ENCODE peak calls at places on chromosomes 3 and 15, in nine cellular contexts. F is hypothalamus; V is MCF 10A; H is Caki2; Q is retina; D is activated naive CD8-positive, alpha-beta T cell treated with anti-CD3 and anti-CD28 coated beads, Interleukin-2, amount 50 U/mL, for 24 hours; R is cardiac fibroblast; A is non-pigmented ciliary epithelial cell; Y is frontal cortex. P is an unnamed sample.

GRCh38 chr15:67080118-67080899 is 14.9 kb downstream of the SMAD3 start:
- DNase-seq in F (no peak), V (no peak), H (no peak), Q (no peak), D (no peak), R (peak; percentile 92), A (no peak), Y (no peak), P (peak; percentile 83)

GRCh38 chr3:107111889-107112288 is 265.4 kb upstream of the CCDC54 start:
- DNase-seq in F (no peak), V (no peak), H (no peak), Q (no peak), D (no peak), R (no peak), A (no peak), Y (no peak), P (no peak)

GRCh38 chr3:143775401-143775970 is 72.8 kb downstream of the SLC9A9 start:
- DNase-seq in F (no peak), V (peak; percentile 45), H (peak; percentile 20), Q (peak; percentile 33), D (no peak), R (peak; percentile 54), A (no peak), Y (peak; percentile 19), P (peak; percentile 28)

GRCh38 chr15:62886431-62887071 is 156.0 kb upstream of the TPM1 start:
- DNase-seq in F (no peak), V (no peak), H (no peak), Q (peak; percentile 72), D (no peak), R (no peak), A (no peak), Y (no peak), P (no peak)

GRCh38 chr15:51982013-51982769 is 10.6 kb upstream of the LEO1 start:
- DNase-seq in F (no peak), V (peak; percentile 78), H (peak; percentile 46), Q (no peak), D (peak; percentile 40), R (peak; percentile 92), A (no peak), Y (peak; percentile 25), P (peak; percentile 69)

GRCh38 chr15:72902245-72902928 is 118.8 kb upstream of the ADPGK start:
- DNase-seq in F (peak; percentile 44), V (no peak), H (no peak), Q (peak; percentile 39), D (no peak), R (peak; percentile 91), A (no peak), Y (no peak), P (peak; percentile 88)

GRCh38 chr3:9398715-9399708 is 1.6 kb downstream of the SETD5 start:
- DNase-seq in F (no peak), V (peak; percentile 56), H (peak; percentile 39), Q (peak; percentile 44), D (peak; percentile 21), R (peak; percentile 59), A (no peak), Y (no peak), P (no peak)

GRCh38 chr3:185153170-185153733 is 392 bp upstream of the C3orf70 start:
- DNase-seq in F (no peak), V (no peak), H (no peak), Q (peak; percentile 89), D (no peak), R (no peak), A (no peak), Y (no peak), P (no peak)

GRCh38 chr15:85533949-85534543 is 153.6 kb downstream of the AKAP13 start:
- DNase-seq in F (no peak), V (no peak), H (no peak), Q (no peak), D (peak; percentile 12), R (no peak), A (no peak), Y (no peak), P (no peak)

GRCh38 chr3:44208568-44208967 is 33.1 kb upstream of the TOPAZ1 start:
- DNase-seq in F (no peak), V (no peak), H (no peak), Q (no peak), D (no peak), R (no peak), A (no peak), Y (no peak), P (no peak)

GRCh38 chr15:35397027-35397426 is 148.9 kb downstream of the DPH6 start:
- DNase-seq in F (no peak), V (no peak), H (no peak), Q (no peak), D (no peak), R (no peak), A (no peak), Y (no peak), P (no peak)

GRCh38 chr3:1506090-1506489 is 413.3 kb downstream of the CNTN6 start:
- DNase-seq in F (no peak), V (no peak), H (no peak), Q (no peak), D (no peak), R (no peak), A (no peak), Y (no peak), P (no peak)

GRCh38 chr3:109432833-109433232 is 95.5 kb upstream of the DPPA4 start:
- DNase-seq in F (no peak), V (no peak), H (no peak), Q (no peak), D (no peak), R (no peak), A (no peak), Y (no peak), P (no peak)

P was measured in stromal cell of bone marrow.